ENCODE peak calls at places on chromosomes 2 and 18, in seven cellular contexts. T is IMR-90, U is psoas muscle, X is heart right ventricle, F is AG04449, Y is progenitor cell of endocrine pancreas, J is ovary. I is an unnamed sample.

GRCh38 chr18:37481058-37481457 is 84.5 kb downstream of the CELF4 start:
- DNase-seq in U (no peak), F (no peak), T (no peak), X (no peak), Y (no peak), J (no peak), I (no peak)

GRCh38 chr18:76564117-76564516 is 69.1 kb upstream of the ZNF516 start:
- DNase-seq in T (peak), Y (no peak), F (no peak), U (no peak), X (no peak), J (no peak), I (peak)

GRCh38 chr2:217691920-217692666 is 310.7 kb downstream of the TNS1 start:
- DNase-seq in J (peak), U (peak), Y (no peak), F (no peak), T (peak), X (peak), I (peak)

GRCh38 chr2:39488450-39488849 is 51.4 kb upstream of the MAP4K3 start:
- DNase-seq in T (peak), Y (no peak), X (no peak), F (no peak), J (peak), U (no peak), I (peak)

GRCh38 chr2:23530909-23531276 is 145.9 kb downstream of the KLHL29 start:
- DNase-seq in Y (no peak), F (no peak), T (no peak), J (no peak), X (no peak), U (no peak), I (no peak)

GRCh38 chr2:222610746-222611145 is 45.1 kb downstream of the FARSB start:
- DNase-seq in J (no peak), Y (no peak), X (no peak), T (peak), F (no peak), U (no peak), I (peak)

GRCh38 chr2:182355815-182356214 is 71.0 kb downstream of the PDE1A start:
- DNase-seq in J (no peak), Y (no peak), X (no peak), F (no peak), U (no peak), T (peak), I (no peak)

GRCh38 chr2:30425326-30425725 is 21.7 kb upstream of the LCLAT1 start:
- DNase-seq in J (no peak), T (no peak), U (peak), X (no peak), Y (no peak), F (no peak), I (peak)

GRCh38 chr18:55629136-55629535 is 41.1 kb upstream of the TCF4 start:
- DNase-seq in F (no peak), J (no peak), U (no peak), T (no peak), X (no peak), Y (no peak), I (no peak)

GRCh38 chr2:40448476-40449079 is 3.3 kb downstream of the SLC8A1 start:
- DNase-seq in F (no peak), X (no peak), T (peak), J (no peak), U (no peak), Y (no peak), I (peak)

GRCh38 chr2:118970396-118971135 is 28.6 kb downstream of the MARCO start:
- DNase-seq in U (peak), Y (no peak), X (peak), J (no peak), T (no peak), F (no peak), I (no peak)

GRCh38 chr2:74690571-74690970 is 36.5 kb downstream of the SEMA4F start:
- DNase-seq in U (no peak), J (no peak), Y (no peak), T (peak), X (no peak), F (no peak), I (peak)

GRCh38 chr2:232888839-232889529 is 18.9 kb downstream of the SNORC start:
- DNase-seq in X (no peak), J (no peak), U (no peak), T (no peak), F (no peak), Y (no peak), I (no peak)

GRCh38 chr2:240162531-240162930 is 22.1 kb upstream of the OTOS start:
- DNase-seq in Y (no peak), X (no peak), U (peak), T (no peak), J (no peak), F (no peak), I (no peak)

GRCh38 chr2:61368687-61369665 is 101.9 kb downstream of the USP34 start:
- DNase-seq in T (no peak), X (no peak), F (no peak), J (no peak), Y (no peak), U (no peak), I (no peak)

GRCh38 chr2:103401621-103402020 is 639.8 kb downstream of the TMEM182 start:
- DNase-seq in X (no peak), U (no peak), T (no peak), J (no peak), F (no peak), Y (peak), I (no peak)

GRCh38 chr2:137165968-137166367 is 400.6 kb downstream of the THSD7B start:
- DNase-seq in X (no peak), T (no peak), Y (no peak), F (no peak), U (no peak), J (no peak), I (no peak)

GRCh38 chr2:112803691-112804521 is 19.6 kb upstream of the IL1A start:
- DNase-seq in Y (no peak), T (peak), X (no peak), F (peak), U (no peak), J (no peak), I (peak)

GRCh38 chr2:29165362-29166236 is 50.4 kb downstream of the CLIP4 start:
- DNase-seq in T (peak), Y (no peak), U (no peak), F (peak), J (no peak), X (no peak), I (peak)

GRCh38 chr2:239768907-239769573 is 256.1 kb downstream of the NDUFA10 start:
- DNase-seq in T (no peak), F (no peak), Y (no peak), J (no peak), X (no peak), U (no peak), I (no peak)

GRCh38 chr2:15432642-15433261 is 128.4 kb downstream of the NBAS start:
- DNase-seq in Y (no peak), T (no peak), X (no peak), J (no peak), U (no peak), F (no peak), I (no peak)

GRCh38 chr18:23935804-23936203 is 78.8 kb upstream of the TTC39C start:
- DNase-seq in U (no peak), X (no peak), T (no peak), F (no peak), J (no peak), Y (no peak), I (no peak)

GRCh38 chr2:207767461-207768167 is 2.1 kb downstream of the FZD5 start:
- DNase-seq in U (peak), T (no peak), J (peak), Y (peak), X (peak), F (no peak), I (no peak)

GRCh38 chr18:35143615-35144596 is 96.9 kb upstream of the ZNF397 start:
- DNase-seq in F (no peak), U (peak), Y (peak), J (peak), T (peak), X (no peak), I (peak)

GRCh38 chr18:35920623-35921022 is 51.9 kb upstream of the RMP24 start:
- DNase-seq in T (no peak), Y (no peak), J (no peak), F (no peak), U (no peak), X (no peak), I (no peak)

GRCh38 chr18:13477147-13477683 is 249.1 kb downstream of the FAM210A start:
- DNase-seq in T (no peak), F (no peak), X (no peak), Y (no peak), J (no peak), U (no peak), I (no peak)

GRCh38 chr2:47660167-47660566 is 122.8 kb upstream of the MSH6 start:
- DNase-seq in U (no peak), J (no peak), Y (no peak), T (no peak), F (no peak), X (no peak), I (no peak)

GRCh38 chr2:219521066-219521880 is 7.0 kb downstream of the ASIC4 start:
- DNase-seq in Y (no peak), J (no peak), F (no peak), U (no peak), X (peak), T (peak), I (peak)

GRCh38 chr18:46917108-46917807 is at the start of the genes KATNAL2 and PIAS2:
- DNase-seq in T (peak), F (no peak), J (peak), U (peak), Y (peak), X (peak), I (peak)

GRCh38 chr18:48473816-48474215 is 64.6 kb upstream of the ZBTB7C start:
- DNase-seq in U (no peak), J (no peak), F (no peak), Y (no peak), T (no peak), X (no peak), I (no peak)

DNA sequence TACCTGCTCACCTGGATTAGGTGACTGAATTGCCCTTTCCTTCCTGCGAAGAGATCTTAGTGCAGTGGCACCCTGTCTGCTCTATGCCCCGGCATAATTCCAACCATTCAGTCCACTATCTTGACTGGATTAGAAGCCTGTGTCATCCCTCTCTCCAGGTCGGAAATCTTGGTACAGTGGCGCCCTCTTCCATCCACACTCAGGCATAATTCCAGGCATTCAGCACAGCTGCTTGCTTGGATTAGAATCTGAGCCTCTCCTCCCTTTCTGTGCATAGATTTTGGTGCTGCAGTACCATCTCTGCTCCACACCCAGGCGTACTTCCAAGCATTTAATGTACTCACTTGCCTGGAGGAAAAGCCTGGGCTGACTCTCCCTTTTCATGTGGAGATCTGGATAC is 1389.3 kb upstream of the TMEFF2 start:
- DNase-seq in T (peak), X (no peak), J (no peak), F (no peak), Y (no peak), U (no peak), I (no peak)
- TF ChIP-seq CTCF in T (no peak), X (no peak), J (no peak), F (no peak), Y (no peak), U (no peak), I (no peak)

GRCh38 chr2:65265090-65266045 is 37.7 kb downstream of the ACTR2 start:
- DNase-seq in U (no peak), T (peak), X (no peak), J (no peak), F (peak), Y (no peak), I (peak)
- TF ChIP-seq CTCF in U (peak), T (peak), X (peak), J (peak), F (peak), Y (peak), I (peak)

GRCh38 chr2:14427982-14428567 is 204.4 kb upstream of the LRATD1 start:
- DNase-seq in U (no peak), X (no peak), T (peak), J (no peak), Y (no peak), F (peak), I (peak)
- TF ChIP-seq CTCF in U (no peak), X (no peak), T (peak), J (no peak), Y (no peak), F (peak), I (peak)

GRCh38 chr2:71066856-71067255 is 1.6 kb upstream of the NAGK start:
- DNase-seq in F (no peak), X (no peak), T (no peak), U (no peak), J (no peak), Y (no peak), I (no peak)

GRCh38 chr2:71068218-71069035 is at the start of gene NAGK:
- DNase-seq in T (peak), Y (peak), X (peak), J (peak), U (peak), F (peak), I (peak)

GRCh38 chr2:71069376-71069775 is 928 bp downstream of the NAGK start:
- DNase-seq in T (peak), X (no peak), U (no peak), J (no peak), Y (no peak), F (no peak), I (peak)

GRCh38 chr2:71064754-71065621 is 3.5 kb upstream of the NAGK start:
- DNase-seq in U (no peak), T (peak), F (no peak), Y (no peak), X (no peak), J (no peak), I (peak)

GRCh38 chr2:71067567-71068217 is 756 bp upstream of the NAGK start:
- DNase-seq in Y (no peak), U (no peak), F (no peak), T (no peak), J (no peak), X (peak), I (no peak)
- TF ChIP-seq CTCF in Y (no peak), U (no peak), F (no peak), T (no peak), J (no peak), X (no peak), I (no peak)

GRCh38 chr2:216689397-216689796 is 6.0 kb downstream of the IGFBP5 start:
- DNase-seq in T (no peak), X (no peak), Y (no peak), F (no peak), J (no peak), U (no peak), I (no peak)
- TF ChIP-seq CTCF in T (no peak), X (no peak), Y (no peak), F (no peak), J (no peak), U (no peak), I (no peak)

DNA sequence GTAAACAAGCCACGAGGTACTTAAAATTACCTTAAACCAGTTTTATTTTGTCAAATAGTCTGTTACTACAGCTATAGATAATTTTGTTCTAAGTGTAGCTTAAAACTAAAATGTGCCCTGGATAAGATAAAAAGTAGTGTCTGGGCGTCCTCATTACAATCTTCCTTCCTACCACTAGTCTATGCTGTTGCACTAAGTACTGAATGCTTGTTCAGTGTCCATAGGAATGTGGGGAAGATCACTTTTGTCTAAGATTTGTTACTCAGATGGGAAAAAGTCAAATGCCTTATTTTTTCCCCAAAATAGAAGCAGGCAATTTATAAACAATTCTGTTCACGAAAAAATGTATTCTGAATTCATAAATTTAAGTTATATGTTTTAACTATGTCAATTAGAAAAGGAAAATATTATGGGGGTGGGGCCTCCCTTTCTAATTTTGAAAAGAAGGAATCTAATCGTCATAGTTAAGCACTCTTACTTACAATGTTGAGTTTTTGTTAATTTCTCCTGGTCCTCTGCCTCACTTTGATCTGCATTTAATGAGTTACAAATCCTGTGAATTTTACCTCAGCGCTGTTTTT is 140.4 kb upstream of the VRK2 start:
- DNase-seq in J (no peak), X (no peak), T (peak), Y (no peak), U (no peak), F (peak), I (peak)
- TF ChIP-seq CTCF in J (no peak), X (peak), T (peak), Y (peak), U (peak), F (peak), I (peak)

DNA sequence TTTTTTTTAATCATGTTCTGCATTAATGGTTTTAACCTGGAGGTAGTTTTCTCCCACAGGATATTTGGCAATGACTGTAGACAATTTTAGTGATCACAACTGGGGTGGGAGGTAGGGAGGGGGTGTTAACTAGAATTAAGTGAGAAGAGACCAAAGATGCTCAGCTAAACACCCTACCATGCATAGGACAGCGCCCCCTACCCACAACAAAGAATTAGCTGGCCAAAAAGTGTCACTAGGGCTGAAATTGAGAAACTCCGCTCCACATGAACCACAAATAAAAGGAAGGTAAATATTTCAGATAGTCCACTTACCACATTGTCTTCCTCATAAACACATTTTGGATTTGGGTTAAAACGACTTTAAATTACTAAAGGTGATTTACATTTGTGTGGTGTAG is 942.6 kb downstream of the SUCLG1 start:
- DNase-seq in Y (no peak), F (no peak), X (no peak), T (no peak), J (no peak), U (no peak), I (no peak)
- TF ChIP-seq CTCF in Y (no peak), F (no peak), X (no peak), T (no peak), J (no peak), U (no peak), I (no peak)

DNA sequence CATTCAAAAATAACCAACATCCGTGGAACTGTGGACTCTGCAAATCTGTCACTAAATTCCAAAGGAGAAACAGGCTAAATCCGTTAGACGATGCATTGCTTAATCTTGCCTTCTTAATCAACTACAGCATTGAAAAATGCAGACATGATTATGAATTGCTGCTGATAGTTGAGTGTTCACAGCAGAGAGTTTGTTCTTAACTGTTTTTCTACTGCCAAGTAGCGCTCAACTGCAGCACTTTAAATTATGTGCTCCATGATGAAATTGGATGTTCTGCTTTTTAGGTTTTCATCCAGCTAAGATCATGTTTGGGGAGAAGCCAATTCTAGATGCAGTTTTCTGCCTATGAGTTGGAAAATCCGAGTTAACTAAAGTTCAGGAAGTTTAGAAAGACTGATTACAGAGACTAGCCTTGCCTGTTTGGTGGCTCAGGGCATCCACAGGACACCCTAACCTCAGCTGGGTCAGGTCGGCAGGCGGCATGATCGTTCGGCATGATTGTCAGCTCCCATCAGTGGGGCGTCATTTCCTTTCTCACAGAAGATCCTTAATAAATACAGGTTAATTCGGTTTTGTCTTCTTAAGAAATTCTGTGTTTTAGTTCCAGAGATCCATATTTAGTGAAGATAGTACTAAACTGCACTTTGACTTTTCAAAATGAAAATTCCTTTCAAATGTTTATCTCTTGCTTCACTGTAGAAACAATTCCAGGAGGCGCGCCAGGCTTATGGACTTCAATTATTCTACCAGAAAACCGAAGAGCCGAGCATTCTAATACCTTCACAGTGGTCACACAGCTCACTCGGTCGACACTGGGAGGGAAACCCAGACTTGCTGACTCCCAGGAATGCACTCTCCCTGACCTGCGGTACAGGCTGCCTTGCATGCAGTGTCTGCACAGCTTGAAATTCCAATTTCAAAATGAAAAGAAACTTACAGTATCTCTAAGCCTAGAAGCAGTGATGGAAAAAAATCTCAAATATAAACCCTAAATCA is 119.6 kb upstream of the PIEZO2 start:
- DNase-seq in F (peak), X (no peak), T (peak), U (no peak), Y (no peak), J (no peak), I (peak)
- TF ChIP-seq CTCF in F (no peak), X (no peak), T (no peak), U (no peak), Y (no peak), J (no peak), I (no peak)

DNA sequence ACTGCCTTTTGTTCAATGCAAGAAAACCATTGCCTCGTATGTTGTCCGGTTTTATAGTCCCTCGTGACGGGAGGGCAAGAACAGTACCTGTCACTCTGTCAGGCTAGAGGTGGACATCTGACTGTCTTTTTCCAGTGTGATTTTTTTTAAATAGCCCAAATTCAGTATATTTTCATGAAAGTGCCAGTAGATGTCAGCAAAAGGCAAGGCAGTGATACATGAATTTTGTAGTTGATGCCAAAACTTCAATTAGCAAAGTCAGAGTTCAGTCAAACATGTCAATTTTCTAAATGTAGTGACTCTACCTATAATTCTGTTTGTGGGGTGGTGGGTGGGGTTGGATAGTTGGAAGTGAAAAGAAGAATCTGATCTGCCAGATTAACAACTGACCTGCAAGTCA is 296.0 kb upstream of the MC4R start:
- DNase-seq in U (no peak), F (no peak), X (no peak), Y (no peak), J (no peak), T (no peak), I (no peak)
- TF ChIP-seq CTCF in U (no peak), F (no peak), X (peak), Y (no peak), J (no peak), T (no peak), I (no peak)

I was measured in AG10803.